ENCODE peak calls at places on chromosomes 5 and 9, in ten cellular contexts. T is B cell, K is IMR-90, N is fibroblast of mammary gland, S is WTC11, C is PC-3, G is epithelial cell of esophagus, V is astrocyte of the cerebellum, E is omental fat pad, Y is WERI-Rb-1. P is an unnamed sample.

GRCh38 chr9:91847576-91847975 is 102.5 kb downstream of the ROR2 start:
- DNase-seq in S (no peak), V (no peak), Y (no peak), E (no peak), K (peak), T (no peak), G (peak), N (peak), C (no peak), P (no peak)

GRCh38 chr5:36631575-36632362 is 25.4 kb downstream of the SLC1A3 start:
- DNase-seq in E (no peak), T (no peak), C (no peak), G (no peak), K (no peak), S (no peak), N (no peak), Y (no peak), V (no peak), P (no peak)

GRCh38 chr5:10124287-10124686 is 125.4 kb downstream of the ATPSCKMT start:
- DNase-seq in V (no peak), N (no peak), G (no peak), K (no peak), C (no peak), S (no peak), E (no peak), Y (no peak), T (no peak), P (no peak)

GRCh38 chr5:123827811-123828210 is 315.8 kb downstream of the CSNK1G3 start:
- DNase-seq in C (no peak), E (no peak), T (no peak), S (no peak), G (peak), K (no peak), N (no peak), Y (no peak), V (no peak), P (no peak)

GRCh38 chr5:62082370-62082778 is 223.6 kb upstream of the KIF2A start:
- DNase-seq in G (peak), K (peak), T (no peak), Y (no peak), C (peak), N (peak), V (no peak), S (no peak), E (no peak), P (no peak)

GRCh38 chr5:67248703-67249589 is 52.3 kb upstream of the CD180 start:
- DNase-seq in S (no peak), E (no peak), C (peak), K (no peak), Y (no peak), V (no peak), T (no peak), G (peak), N (no peak), P (no peak)

GRCh38 chr9:91886433-91887031 is 63.5 kb downstream of the ROR2 start:
- DNase-seq in T (no peak), N (no peak), E (no peak), K (no peak), V (no peak), S (peak), C (no peak), Y (no peak), G (no peak), P (no peak)

GRCh38 chr9:93576296-93577044 is at the start of gene PHF2:
- DNase-seq in K (no peak), T (peak), C (no peak), G (peak), Y (no peak), N (no peak), V (no peak), S (no peak), E (no peak), P (no peak)

GRCh38 chr9:124344291-124345050 is 70.8 kb downstream of the PSMB7 start:
- DNase-seq in S (no peak), C (no peak), G (no peak), Y (no peak), E (no peak), K (no peak), T (no peak), N (no peak), V (no peak), P (peak)

GRCh38 chr9:131981116-131981847 is 98.4 kb downstream of the MED27 start:
- DNase-seq in T (no peak), C (peak), N (peak), V (no peak), G (no peak), Y (no peak), S (no peak), E (no peak), K (no peak), P (no peak)

GRCh38 chr5:122263352-122264030 is 48.5 kb upstream of the SNCAIP start:
- DNase-seq in G (no peak), T (no peak), Y (no peak), C (peak), E (no peak), N (peak), V (no peak), K (peak), S (no peak), P (no peak)

GRCh38 chr9:79471577-79472543 is 99.9 kb upstream of the TLE4 start:
- DNase-seq in K (peak), T (no peak), C (peak), Y (peak), E (no peak), N (peak), S (peak), V (no peak), G (peak), P (no peak)

GRCh38 chr9:21994996-21995651 is 533 bp downstream of the CDKN2B-AS1 start:
- DNase-seq in N (peak), S (peak), E (no peak), K (peak), G (peak), Y (peak), V (no peak), T (peak), C (peak), P (peak)

DNA sequence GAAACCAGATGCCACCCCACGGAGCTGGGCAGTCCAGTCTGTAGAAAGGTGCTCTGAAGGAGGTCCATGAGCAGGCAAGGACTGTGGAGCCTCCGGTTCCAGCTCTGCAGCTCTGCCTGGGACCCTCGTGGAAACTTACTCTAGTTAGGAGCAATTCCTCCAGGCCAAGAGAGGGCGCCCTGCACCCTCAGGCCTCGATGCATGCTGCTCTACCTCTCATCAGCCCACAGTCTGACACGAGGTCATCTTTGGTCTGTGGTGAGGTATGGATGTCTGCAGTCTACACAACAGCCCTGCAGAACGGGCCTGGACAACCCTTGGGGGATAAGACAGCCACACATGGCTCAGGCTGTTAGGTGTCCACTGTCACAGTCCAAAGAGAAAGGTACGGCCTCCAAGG is 50.6 kb upstream of the UBTD2 start:
- DNase-seq in T (no peak), Y (peak), K (no peak), C (peak), G (no peak), E (no peak), V (no peak), S (peak), N (peak), P (no peak)
- TF ChIP-seq CTCF in T (no peak), Y (peak), K (peak), C (peak), G (no peak), E (no peak), V (peak), S (no peak), N (peak), P (no peak)

GRCh38 chr9:120366646-120367019 is 213.3 kb downstream of the CDK5RAP2 start:
- DNase-seq in K (peak), S (no peak), E (no peak), T (no peak), N (peak), C (peak), G (peak), V (peak), Y (no peak), P (no peak)
- TF ChIP-seq CTCF in K (peak), S (no peak), E (no peak), T (no peak), N (peak), C (peak), G (peak), V (peak), Y (no peak), P (no peak)

DNA sequence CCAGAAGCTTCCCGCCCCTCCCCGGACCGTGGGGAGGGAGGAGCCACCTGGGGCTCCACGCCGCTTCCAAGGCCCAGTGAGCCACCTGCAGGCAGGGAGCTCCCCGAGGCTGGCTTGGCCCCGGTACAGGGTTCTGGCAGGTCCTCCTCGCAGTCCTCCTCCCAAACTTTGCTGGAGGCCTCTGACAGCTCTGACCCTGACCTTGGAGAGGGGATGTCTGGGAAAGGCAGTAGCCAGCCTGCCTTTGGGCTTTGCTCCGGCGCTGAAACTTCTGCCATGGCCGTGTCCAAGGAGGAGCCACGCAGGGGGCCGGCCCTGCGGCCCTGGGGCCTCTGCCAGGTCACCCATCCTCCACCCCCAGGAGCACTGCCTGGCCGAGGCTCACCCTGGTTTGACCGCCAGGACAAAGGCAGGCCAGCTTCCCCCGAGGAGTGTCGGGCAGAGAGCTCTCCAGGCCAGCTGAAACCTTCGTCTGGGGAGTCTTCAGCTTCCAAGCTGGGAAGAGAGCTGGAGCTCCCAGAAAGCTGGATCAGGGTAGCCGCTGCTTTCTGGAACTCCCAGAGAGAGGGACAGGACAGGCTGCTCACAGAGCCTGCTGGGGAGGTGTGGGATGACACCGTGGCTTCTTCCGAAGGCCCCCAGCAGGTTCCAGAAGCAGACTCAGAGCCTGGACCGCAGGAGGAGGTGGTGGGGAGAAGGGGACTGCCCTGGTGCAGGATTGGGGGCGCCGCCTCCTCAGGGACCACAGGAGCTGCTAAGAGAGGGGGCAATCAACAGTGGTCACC is 9.0 kb upstream of the QSOX2 start:
- DNase-seq in V (no peak), G (no peak), S (no peak), K (no peak), N (peak), C (no peak), T (no peak), Y (no peak), E (no peak), P (no peak)
- TF ChIP-seq CTCF in V (no peak), G (no peak), S (no peak), K (no peak), N (no peak), C (no peak), T (no peak), Y (no peak), E (no peak), P (no peak)

GRCh38 chr5:104344809-104345512 is 782.4 kb upstream of the NUDT12 start:
- DNase-seq in K (peak), V (peak), C (peak), S (no peak), N (peak), G (peak), T (no peak), E (no peak), Y (peak), P (peak)

GRCh38 chr5:104352954-104353353 is 790.4 kb upstream of the NUDT12 start:
- DNase-seq in N (no peak), S (no peak), G (no peak), T (no peak), Y (no peak), V (no peak), C (peak), E (no peak), K (no peak), P (no peak)

GRCh38 chr5:104345513-104345823 is 782.9 kb upstream of the NUDT12 start:
- DNase-seq in T (no peak), Y (no peak), G (no peak), N (no peak), S (no peak), K (no peak), E (no peak), C (no peak), V (no peak), P (no peak)

GRCh38 chr5:104347119-104347708 is 784.6 kb upstream of the NUDT12 start:
- DNase-seq in N (peak), G (peak), Y (peak), K (peak), T (no peak), S (no peak), V (peak), C (peak), E (no peak), P (no peak)
- TF ChIP-seq CTCF in N (peak), G (no peak), Y (no peak), K (peak), T (no peak), S (no peak), V (peak), C (peak), E (no peak), P (peak)

DNA sequence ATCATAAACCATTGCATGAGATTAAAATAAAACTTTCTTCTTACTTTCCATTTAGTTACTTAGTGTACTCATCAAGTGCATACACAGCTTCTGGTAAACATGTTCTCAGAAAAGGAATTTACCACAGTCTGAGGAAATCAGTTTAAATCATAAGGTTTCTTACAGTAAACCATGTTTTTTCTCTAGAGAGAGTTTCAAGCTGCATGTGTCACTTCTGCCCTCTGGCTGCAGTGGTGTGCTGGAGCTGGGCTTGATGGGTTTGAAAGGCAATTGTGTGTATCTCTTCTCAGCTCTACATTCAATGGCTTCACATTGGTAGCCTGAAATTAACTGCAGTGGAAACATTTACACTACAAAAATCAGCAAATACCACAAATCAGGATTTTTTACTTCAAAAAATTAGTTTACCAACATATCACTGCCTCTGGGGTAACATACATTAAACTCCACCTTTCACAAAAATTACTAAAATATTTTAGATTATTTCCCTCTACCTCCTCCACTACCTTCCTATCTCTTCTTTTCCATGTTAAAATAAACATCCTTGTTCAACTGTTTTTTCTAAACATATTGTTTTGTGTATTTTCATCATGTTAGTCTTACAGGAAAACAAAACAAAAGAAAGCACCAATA is 414.3 kb downstream of the ANXA1 start:
- DNase-seq in N (peak), T (no peak), G (peak), Y (peak), V (peak), E (no peak), S (peak), C (peak), K (no peak), P (peak)
- TF ChIP-seq CTCF in N (peak), T (no peak), G (peak), Y (peak), V (peak), E (no peak), S (no peak), C (peak), K (peak), P (no peak)

GRCh38 chr5:179680014-179680779 is 637 bp downstream of the CBY3 start:
- DNase-seq in K (no peak), V (no peak), E (no peak), S (no peak), C (no peak), N (no peak), G (no peak), T (no peak), Y (no peak), P (no peak)

GRCh38 chr5:179679014-179679674 is 1.7 kb downstream of the CBY3 start:
- DNase-seq in K (peak), G (peak), N (peak), C (no peak), T (peak), Y (peak), V (no peak), E (peak), S (peak), P (peak)

GRCh38 chr5:179680780-179681411 is at the start of gene CBY3:
- DNase-seq in C (peak), V (no peak), S (no peak), T (no peak), E (no peak), G (no peak), Y (no peak), N (peak), K (peak), P (no peak)

DNA sequence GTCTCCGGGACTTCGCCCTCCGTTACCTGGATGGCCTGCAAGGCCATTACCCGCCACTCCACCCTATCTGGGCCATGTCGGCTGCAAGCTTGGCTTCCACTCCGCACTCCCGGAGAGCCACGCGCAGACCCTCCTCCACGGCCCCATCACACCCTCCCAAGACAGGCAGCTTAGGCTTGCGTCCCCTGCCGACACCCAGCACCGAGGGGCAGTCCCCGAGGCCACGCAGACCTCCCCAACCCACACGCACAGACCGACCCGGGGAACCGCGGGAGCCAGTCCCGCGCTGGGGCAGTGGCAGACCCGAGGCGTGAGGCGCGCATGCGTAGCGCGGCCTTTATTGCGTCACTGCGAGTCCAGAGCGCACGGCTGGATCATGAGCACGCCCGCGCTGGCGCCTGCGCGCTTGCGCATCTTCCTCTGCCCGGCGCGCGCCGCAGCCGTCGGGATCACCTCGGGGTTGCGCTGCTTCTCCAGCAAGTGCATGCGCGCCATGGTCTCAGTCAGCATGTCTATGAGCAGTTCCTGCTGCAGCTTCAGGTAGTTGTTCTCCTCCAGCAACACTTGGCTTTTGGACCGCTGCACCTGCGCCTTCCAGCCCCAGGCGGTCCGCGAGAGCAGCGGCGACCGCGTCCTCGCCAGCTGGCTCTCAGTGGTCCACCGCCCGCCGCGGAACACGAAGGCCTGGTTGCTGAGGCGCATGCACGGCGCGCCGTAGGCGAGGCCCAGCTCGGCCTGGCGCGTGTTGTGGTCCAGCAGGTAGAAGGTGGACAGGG is 2.4 kb downstream of the CBY3 start:
- DNase-seq in C (peak), K (peak), T (peak), Y (peak), V (peak), E (peak), G (peak), N (peak), S (peak), P (peak)
- TF ChIP-seq CTCF in C (no peak), K (no peak), T (peak), Y (no peak), V (no peak), E (no peak), G (no peak), N (no peak), S (no peak), P (peak)

GRCh38 chr9:82147798-82148440 is 159.3 kb downstream of the SPATA31D1 start:
- DNase-seq in G (no peak), K (no peak), N (no peak), V (no peak), T (no peak), S (no peak), E (no peak), Y (no peak), C (no peak), P (no peak)

GRCh38 chr9:82148849-82149544 is 160.4 kb downstream of the SPATA31D1 start:
- DNase-seq in Y (no peak), C (no peak), S (no peak), V (no peak), T (no peak), E (no peak), G (no peak), N (peak), K (peak), P (no peak)

GRCh38 chr9:82153032-82153431 is 164.5 kb downstream of the SPATA31D1 start:
- DNase-seq in V (no peak), K (no peak), C (no peak), G (no peak), S (no peak), Y (no peak), N (no peak), E (no peak), T (no peak), P (no peak)

GRCh38 chr9:82152181-82152580 is 163.6 kb downstream of the SPATA31D1 start:
- DNase-seq in N (peak), S (no peak), E (no peak), K (peak), G (peak), Y (no peak), V (peak), C (peak), T (no peak), P (no peak)

GRCh38 chr9:82149647-82150046 is 161.1 kb downstream of the SPATA31D1 start:
- DNase-seq in E (no peak), S (no peak), V (no peak), T (no peak), C (no peak), Y (no peak), K (no peak), G (no peak), N (no peak), P (no peak)
- TF ChIP-seq CTCF in E (no peak), S (no peak), V (no peak), T (no peak), C (no peak), Y (no peak), K (no peak), G (no peak), N (no peak), P (no peak)

GRCh38 chr9:95174038-95174437 is 143.5 kb downstream of the FANCC start:
- DNase-seq in E (no peak), N (no peak), Y (no peak), K (no peak), C (no peak), V (no peak), S (no peak), G (no peak), T (no peak), P (no peak)
- TF ChIP-seq CTCF in E (no peak), N (no peak), Y (peak), K (no peak), C (no peak), V (no peak), S (no peak), G (no peak), T (no peak), P (no peak)